ENCODE peak calls at places on chromosomes 16 and 17, in six cellular contexts. A is testis, W is mesendoderm, Q is body of pancreas, V is heart right ventricle, T is GM23248. J is an unnamed sample. For H3K4me1, the result is how much of the 10 kb centered on the place peaks cover.

GRCh38 chr17:59601130-59601529 is 18.6 kb upstream of the CLTC start:
- DNase-seq in V (no peak), A (no peak), T (no peak), Q (no peak), W (no peak), J (no peak)

GRCh38 chr17:74071280-74071679 is 132.2 kb upstream of the RPL38 start:
- DNase-seq in V (no peak), A (no peak), W (no peak), Q (no peak), T (no peak), J (no peak)

GRCh38 chr16:28297784-28298510 is 5.6 kb downstream of the SBK1 start:
- DNase-seq in V (no peak), T (no peak), Q (no peak), W (no peak), A (no peak), J (no peak)

GRCh38 chr17:15882777-15883176 is 62.2 kb upstream of the ADORA2B start:
- DNase-seq in T (peak), Q (no peak), V (no peak), A (no peak), W (no peak), J (no peak)

GRCh38 chr16:31183432-31184428 is 3.8 kb downstream of the FUS start:
- DNase-seq in A (no peak), Q (no peak), W (no peak), T (peak), V (no peak), J (no peak)

GRCh38 chr17:17628388-17629008 is 37.0 kb upstream of the PEMT start:
- DNase-seq in V (no peak), W (no peak), A (no peak), Q (no peak), T (peak), J (no peak)

GRCh38 chr17:32940706-32941390 is 12.9 kb downstream of the TMEM98 start:
- DNase-seq in Q (peak), V (no peak), W (no peak), A (no peak), T (no peak), J (no peak)

GRCh38 chr17:55883112-55883511 is 132.3 kb downstream of the PCTP start:
- DNase-seq in V (no peak), Q (no peak), T (no peak), W (peak), A (no peak), J (no peak)

GRCh38 chr17:39661044-39661406 is 4.1 kb upstream of the TCAP start:
- DNase-seq in A (no peak), W (no peak), T (no peak), Q (no peak), V (peak), J (no peak)

GRCh38 chr17:1724351-1724868 is at the start of gene WDR81:
- DNase-seq in V (peak), Q (peak), W (peak), A (peak), T (peak), J (peak)

GRCh38 chr16:72878301-72879269 is 169.3 kb downstream of the ZFHX3 start:
- DNase-seq in V (no peak), Q (peak), A (peak), W (peak), T (peak), J (peak)

GRCh38 chr16:77759821-77760220 is 28.5 kb upstream of the VAT1L start:
- DNase-seq in V (no peak), T (peak), Q (no peak), A (no peak), W (peak), J (no peak)

GRCh38 chr16:85204242-85205010 is 92.2 kb upstream of the CIBAR2 start:
- DNase-seq in V (no peak), Q (no peak), W (no peak), A (no peak), T (peak), J (no peak)
- H3K4me1 ChIP-seq in V (half or more), Q (under half), W (under half), A (half or more), T (half or more), J (under half)

DNA sequence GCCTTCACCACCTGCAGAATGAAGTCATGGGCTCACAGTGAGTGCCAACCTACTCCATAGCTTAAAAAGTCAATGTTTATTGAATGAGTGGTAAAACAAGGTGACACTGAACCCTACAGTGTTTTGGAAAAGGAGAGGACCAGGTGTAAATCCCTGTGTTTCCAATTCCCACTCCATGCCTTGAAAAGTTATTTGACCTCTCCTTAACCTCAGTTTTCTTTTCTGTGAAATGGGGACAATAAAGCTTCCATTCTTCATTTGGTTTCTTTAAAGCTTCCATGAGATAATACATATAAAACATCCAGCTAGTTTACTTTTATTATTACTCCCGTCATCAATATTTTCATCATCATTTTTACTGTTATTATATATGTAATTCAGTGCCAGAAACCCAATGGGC is 48.0 kb upstream of the ACSM2B start:
- DNase-seq in Q (no peak), T (no peak), A (no peak), W (no peak), V (no peak), J (no peak)
- H3K4me1 ChIP-seq in Q (under half), T (under half), A (under half), W (under half), V (under half), J (under half)

GRCh38 chr17:76145231-76146052 is 4.4 kb upstream of the FOXJ1 start:
- DNase-seq in A (no peak), W (no peak), T (no peak), Q (no peak), V (no peak), J (no peak)

GRCh38 chr17:76147211-76148014 is 6.4 kb upstream of the FOXJ1 start:
- DNase-seq in A (no peak), W (no peak), T (peak), V (no peak), Q (no peak), J (no peak)

GRCh38 chr17:76149214-76149613 is 8.2 kb upstream of the FOXJ1 start:
- DNase-seq in V (no peak), T (no peak), W (no peak), A (no peak), Q (no peak), J (no peak)

GRCh38 chr17:76148015-76148326 is 6.9 kb upstream of the FOXJ1 start:
- DNase-seq in A (no peak), W (no peak), Q (no peak), T (no peak), V (no peak), J (no peak)

GRCh38 chr17:76146053-76146875 is 5.2 kb upstream of the FOXJ1 start:
- DNase-seq in T (no peak), Q (no peak), A (no peak), V (no peak), W (no peak), J (no peak)
- H3K4me1 ChIP-seq in T (under half), Q (under half), A (under half), V (under half), W (under half), J (under half)

GRCh38 chr16:3769942-3770341 is 52.6 kb upstream of the TRAP1 start:
- DNase-seq in W (no peak), Q (no peak), A (peak), T (no peak), V (no peak), J (no peak)

GRCh38 chr16:3767333-3767977 is 50.1 kb upstream of the TRAP1 start:
- DNase-seq in Q (no peak), T (no peak), W (no peak), A (peak), V (no peak), J (peak)

GRCh38 chr16:3771513-3771912 is 54.2 kb upstream of the TRAP1 start:
- DNase-seq in T (peak), W (no peak), V (no peak), Q (no peak), A (no peak), J (peak)

GRCh38 chr16:3770530-3770929 is 53.2 kb upstream of the TRAP1 start:
- DNase-seq in T (no peak), W (no peak), V (peak), Q (no peak), A (peak), J (peak)

GRCh38 chr16:3769013-3769412 is 51.7 kb upstream of the TRAP1 start:
- DNase-seq in Q (no peak), W (no peak), A (no peak), T (no peak), V (no peak), J (no peak)
- H3K4me1 ChIP-seq in Q (under half), W (under half), A (under half), T (under half), V (under half), J (under half)

GRCh38 chr16:586047-586644 is 3.7 kb upstream of the RAB40C start:
- DNase-seq in T (peak), V (no peak), W (no peak), Q (no peak), A (no peak), J (no peak)

GRCh38 chr16:586645-587590 is 2.9 kb upstream of the RAB40C start:
- DNase-seq in V (peak), T (peak), W (no peak), A (no peak), Q (no peak), J (peak)

GRCh38 chr16:583815-584591 is 5.9 kb upstream of the RAB40C start:
- DNase-seq in T (no peak), V (no peak), Q (no peak), A (no peak), W (no peak), J (no peak)

GRCh38 chr16:583470-583814 is 6.4 kb upstream of the RAB40C start:
- DNase-seq in T (no peak), Q (no peak), A (no peak), W (peak), V (no peak), J (peak)

DNA sequence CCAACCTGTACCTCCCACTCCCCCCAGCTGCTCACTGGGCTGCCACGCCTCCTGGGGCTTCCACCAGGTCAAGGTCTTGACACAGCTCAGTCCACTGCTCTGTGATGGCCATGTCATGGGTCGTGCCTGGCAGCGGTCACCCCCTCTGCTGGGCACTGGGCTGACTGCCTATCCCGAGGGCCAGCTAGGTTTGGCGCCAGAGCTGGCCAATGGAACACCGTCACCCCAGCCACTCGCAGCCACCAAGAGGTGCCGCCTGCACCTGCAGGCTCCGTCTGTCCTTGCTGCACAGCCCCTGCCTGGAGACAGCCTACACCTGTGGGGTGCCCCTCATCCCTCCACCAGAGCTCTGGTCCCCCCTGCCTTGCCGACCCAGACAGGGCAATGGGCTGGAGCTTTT is 4.5 kb upstream of the RAB40C start:
- DNase-seq in W (peak), V (peak), T (no peak), A (no peak), Q (peak), J (peak)
- H3K4me1 ChIP-seq in W (under half), V (under half), T (under half), A (under half), Q (half or more), J (under half)

J was measured in right lobe of liver.